ENCODE peak calls at places on chromosomes 3 and 15, in ten cellular contexts. I is stomach, K is heart left ventricle, Y is suprapubic skin, O is thoracic aorta, S is breast epithelium, R is osteocyte, E is GM20000, H is endodermal cell, X is cardiac fibroblast. D is an unnamed sample.
A peak's percentile ranks its signal among the peaks of the same experiment; 100 is the strongest.

GRCh38 chr3:175397407-175397806 is 538.3 kb downstream of the NAALADL2 start:
- DNase-seq in E (no peak), Y (no peak), H (no peak), O (no peak), X (peak; percentile 22), R (no peak), I (no peak), S (no peak), K (no peak), D (no peak)

GRCh38 chr15:66580643-66581042 is 14.8 kb upstream of the LCTL start:
- DNase-seq in X (peak; percentile 79), E (no peak), H (no peak), R (no peak), Y (no peak), I (no peak), O (no peak), S (no peak), K (no peak), D (no peak)

GRCh38 chr3:31721709-31722108 is 189.0 kb downstream of the STT3B start:
- DNase-seq in Y (no peak), X (no peak), E (no peak), S (no peak), R (no peak), H (no peak), I (no peak), K (no peak), O (no peak), D (no peak)

GRCh38 chr3:130470132-130470531 is 46.8 kb upstream of the COL6A6 start:
- DNase-seq in I (no peak), K (no peak), R (no peak), X (no peak), H (peak; percentile 58), Y (no peak), S (no peak), O (no peak), E (no peak), D (peak; percentile 2)

GRCh38 chr15:28020644-28021043 is 78.5 kb downstream of the OCA2 start:
- DNase-seq in R (no peak), H (no peak), E (peak; percentile 9), X (no peak), I (no peak), O (no peak), K (no peak), S (no peak), Y (no peak), D (no peak)

GRCh38 chr3:111601810-111602209 is 6.7 kb upstream of the ZBED2 start:
- DNase-seq in Y (no peak), K (no peak), I (no peak), E (no peak), O (no peak), R (no peak), S (no peak), X (no peak), H (no peak), D (no peak)

GRCh38 chr3:54344601-54345216 is 222.4 kb downstream of the CACNA2D3 start:
- DNase-seq in R (no peak), E (no peak), S (no peak), Y (no peak), K (no peak), H (peak; percentile 60), O (no peak), X (no peak), I (no peak), D (no peak)

GRCh38 chr3:105904251-105904650 is 35.4 kb upstream of the CBLB start:
- DNase-seq in R (no peak), E (no peak), Y (no peak), K (no peak), X (no peak), I (no peak), S (no peak), O (no peak), H (no peak), D (no peak)

GRCh38 chr3:127779747-127780146 is 42.6 kb downstream of the MGLL start:
- DNase-seq in K (no peak), H (no peak), X (peak; percentile 59), Y (no peak), E (peak; percentile 46), S (no peak), I (no peak), R (no peak), O (no peak), D (peak; percentile 71)

DNA sequence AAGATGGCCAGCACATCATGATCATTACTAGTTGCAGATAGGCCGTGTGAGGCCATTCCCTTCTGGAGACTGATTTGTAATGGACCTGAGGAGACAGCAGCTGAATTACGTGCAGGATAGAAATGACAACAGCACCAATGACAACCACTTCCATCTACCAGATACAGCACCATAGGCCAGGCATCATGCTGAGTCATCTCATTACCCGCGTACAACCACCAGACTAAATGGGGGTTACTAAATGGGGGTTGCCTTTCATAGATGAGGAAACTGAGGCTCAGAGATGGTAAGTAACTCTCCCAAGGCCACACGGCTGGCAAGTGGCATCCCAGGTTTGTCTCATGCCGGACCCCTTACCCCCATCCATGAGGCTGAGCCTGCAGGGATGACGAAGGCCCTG is 32.8 kb upstream of the FAM107A start:
- DNase-seq in Y (no peak), I (no peak), H (no peak), X (no peak), K (no peak), S (no peak), E (no peak), O (no peak), R (no peak), D (no peak)
- TF ChIP-seq CTCF in Y (no peak), I (no peak), H (no peak), X (no peak), K (no peak), S (no peak), E (no peak), O (no peak), R (no peak), D (no peak)

DNA sequence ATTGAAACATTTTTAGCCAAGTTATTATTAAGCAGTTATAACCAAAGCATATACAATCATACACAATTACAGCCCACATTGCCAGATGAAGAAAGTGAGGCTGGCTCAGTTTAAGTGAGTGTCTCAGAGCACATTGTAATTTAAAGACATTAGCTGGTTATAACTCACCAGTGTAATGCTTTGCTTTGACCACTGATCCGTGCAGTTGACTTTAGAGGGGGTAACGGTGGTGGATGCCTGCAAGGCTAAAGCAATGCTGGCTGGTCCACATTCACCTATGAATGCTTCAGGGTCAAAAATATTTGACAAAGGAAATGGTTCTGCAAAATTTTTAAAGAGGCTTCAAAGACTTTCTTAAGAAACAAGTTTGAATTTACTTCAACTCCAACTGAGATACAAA is 1.2 kb downstream of the C3orf85 start:
- DNase-seq in R (no peak), O (no peak), I (no peak), K (no peak), X (no peak), E (no peak), H (no peak), S (no peak), Y (no peak), D (no peak)
- TF ChIP-seq CTCF in R (no peak), O (no peak), I (no peak), K (no peak), X (no peak), E (no peak), H (peak; percentile 31), S (no peak), Y (no peak), D (no peak)

GRCh38 chr3:122577409-122578028 is at the start of gene PARP15:
- DNase-seq in K (no peak), H (peak; percentile 74), E (peak; percentile 53), S (no peak), R (no peak), O (no peak), X (no peak), I (no peak), Y (no peak), D (no peak)
- TF ChIP-seq CTCF in K (no peak), H (peak; percentile 39), E (peak; percentile 2), S (no peak), R (no peak), O (no peak), X (no peak), I (no peak), Y (no peak), D (no peak)

DNA sequence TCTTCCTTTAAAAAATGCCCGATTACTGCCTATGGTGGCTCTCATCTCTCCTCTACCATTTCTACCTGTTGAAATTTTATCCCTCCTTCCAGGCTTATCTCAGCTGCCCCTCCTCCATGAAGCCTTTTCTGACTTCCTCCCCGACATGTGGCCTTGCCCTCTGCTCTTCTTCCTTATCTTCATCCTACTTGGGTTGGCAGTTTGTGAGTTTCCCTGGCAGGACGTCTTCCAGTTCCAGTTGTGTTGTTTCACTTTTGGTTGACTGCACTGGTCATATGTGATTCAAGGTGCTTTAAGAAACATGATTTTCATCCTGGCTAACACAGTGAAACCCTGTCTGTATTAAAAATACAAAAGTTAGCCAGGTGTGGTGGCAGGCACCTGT is 4.4 kb downstream of the DLL4 start:
- DNase-seq in I (no peak), S (no peak), Y (no peak), E (no peak), X (no peak), K (no peak), R (no peak), O (no peak), H (no peak), D (no peak)
- TF ChIP-seq CTCF in I (no peak), S (no peak), Y (no peak), E (no peak), X (no peak), K (no peak), R (no peak), O (no peak), H (no peak), D (no peak)

GRCh38 chr3:108322352-108322751 is 26.0 kb downstream of the HHLA2 start:
- DNase-seq in H (no peak), X (peak; percentile 8), S (no peak), O (no peak), E (no peak), I (no peak), R (no peak), Y (no peak), K (no peak), D (no peak)
- TF ChIP-seq CTCF in H (peak; percentile 49), X (no peak), S (no peak), O (no peak), E (no peak), I (no peak), R (no peak), Y (no peak), K (no peak), D (no peak)

DNA sequence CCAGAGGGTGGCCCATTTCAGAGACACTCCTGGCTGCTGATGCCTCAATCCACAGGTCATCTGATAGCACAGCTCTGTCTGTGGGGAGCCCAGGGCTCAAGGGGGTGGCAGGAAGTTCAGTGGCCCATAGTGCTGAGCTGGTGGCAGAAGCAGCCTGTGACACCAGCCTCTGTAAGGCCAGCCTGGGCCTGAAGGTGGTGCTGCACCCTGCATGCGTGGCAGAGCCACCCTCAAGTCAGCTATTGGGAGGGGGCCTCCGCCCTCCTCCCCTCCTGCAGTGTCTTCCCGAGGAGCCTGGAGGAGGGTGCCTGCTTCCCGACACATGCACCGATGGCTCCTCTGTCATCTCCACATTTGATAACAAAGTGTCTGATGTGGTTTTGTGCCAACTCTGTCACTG is 3.0 kb downstream of the PLA1A start:
- DNase-seq in R (no peak), X (no peak), O (no peak), K (peak; percentile 66), Y (no peak), I (no peak), H (peak; percentile 90), S (no peak), E (peak; percentile 67), D (peak; percentile 6)
- TF ChIP-seq CTCF in R (no peak), X (peak; percentile 34), O (no peak), K (peak; percentile 59), Y (no peak), I (no peak), H (peak; percentile 85), S (no peak), E (peak; percentile 86), D (no peak)